ENCODE peak calls at places on chromosomes 2 and 18, in eight cellular contexts. M is right atrium auricular region, F is ovary, R is mucosa of descending colon, S is stomach, K is IMR-90, X is sigmoid colon, J is AG04449. B is an unnamed sample.
A peak's percentile ranks its signal among the peaks of the same experiment; 100 is the strongest.

GRCh38 chr2:125455110-125455509 is 1200.8 kb upstream of the GYPC start:
- DNase-seq in R (no peak), J (no peak), S (no peak), K (peak; percentile 66), F (no peak), X (no peak), M (no peak), B (peak; percentile 18)

GRCh38 chr18:11906926-11907874 is 917 bp downstream of the MPPE1 start:
- DNase-seq in K (no peak), R (no peak), S (no peak), X (no peak), J (no peak), F (no peak), M (no peak), B (no peak)

GRCh38 chr2:158779621-158780020 is 15.5 kb upstream of the DAPL1 start:
- DNase-seq in M (no peak), F (no peak), S (no peak), K (no peak), R (no peak), J (no peak), X (no peak), B (no peak)

GRCh38 chr18:72013512-72013911 is 530.6 kb downstream of the CBLN2 start:
- DNase-seq in X (no peak), S (no peak), R (no peak), K (no peak), J (no peak), F (no peak), M (no peak), B (no peak)

GRCh38 chr2:40797115-40797514 is 345.2 kb upstream of the SLC8A1 start:
- DNase-seq in J (no peak), R (no peak), F (no peak), X (no peak), S (no peak), M (no peak), K (peak; percentile 38), B (peak; percentile 48)

GRCh38 chr2:133718688-133719201 is 150.5 kb upstream of the NCKAP5 start:
- DNase-seq in F (no peak), M (peak; percentile 64), X (no peak), S (no peak), J (peak; percentile 79), K (peak; percentile 88), R (no peak), B (peak; percentile 79)

GRCh38 chr2:25274868-25275574 is 66.7 kb downstream of the DNMT3A start:
- DNase-seq in R (peak; percentile 70), F (peak; percentile 71), M (no peak), S (no peak), K (peak; percentile 52), J (no peak), X (peak; percentile 79), B (no peak)

GRCh38 chr2:208186921-208187320 is 2.9 kb downstream of the C2orf80 start:
- DNase-seq in R (no peak), X (no peak), S (no peak), K (no peak), F (no peak), M (no peak), J (no peak), B (no peak)

GRCh38 chr2:94861308-94862152 is 9.7 kb upstream of the TEKT4 start:
- DNase-seq in R (peak; percentile 43), X (peak; percentile 48), K (no peak), J (no peak), F (no peak), M (no peak), S (no peak), B (no peak)

GRCh38 chr2:29273004-29273703 is 157.9 kb downstream of the CLIP4 start:
- DNase-seq in M (no peak), J (no peak), X (peak; percentile 24), K (no peak), F (no peak), R (no peak), S (no peak), B (no peak)

GRCh38 chr2:9741110-9741509 is 102.2 kb upstream of the TAF1B start:
- DNase-seq in K (no peak), M (no peak), R (no peak), F (no peak), J (no peak), X (no peak), S (no peak), B (no peak)

GRCh38 chr18:63262369-63263335 is 56.9 kb downstream of the BCL2 start:
- DNase-seq in F (no peak), K (no peak), J (no peak), X (peak; percentile 79), R (no peak), M (no peak), S (no peak), B (no peak)

GRCh38 chr2:108240966-108241365 is 1.2 kb downstream of the SULT1C3 start:
- DNase-seq in S (no peak), M (no peak), F (no peak), J (no peak), R (no peak), X (no peak), K (no peak), B (no peak)

GRCh38 chr2:206696910-206697309 is 21.3 kb downstream of the DYTN start:
- DNase-seq in J (no peak), R (no peak), K (no peak), S (no peak), X (no peak), F (no peak), M (no peak), B (no peak)

GRCh38 chr2:39665811-39666488 is at the start of gene TMEM178A:
- DNase-seq in K (no peak), R (no peak), M (no peak), J (no peak), X (no peak), F (peak; percentile 29), S (no peak), B (no peak)

GRCh38 chr2:157184161-157184910 is 73.2 kb upstream of the GALNT5 start:
- DNase-seq in K (peak; percentile 71), S (no peak), R (no peak), F (no peak), J (no peak), X (no peak), M (no peak), B (no peak)

GRCh38 chr2:240560084-240560479 is at the start of gene DUSP28:
- DNase-seq in M (peak; percentile 93), K (peak; percentile 80), F (peak; percentile 93), R (peak; percentile 96), X (peak; percentile 96), S (peak; percentile 95), J (no peak), B (no peak)

GRCh38 chr2:95346738-95347671 is 49.9 kb downstream of the KCNIP3 start:
- DNase-seq in S (peak; percentile 25), X (peak; percentile 69), K (no peak), R (no peak), F (peak; percentile 54), J (no peak), M (no peak), B (no peak)

GRCh38 chr2:12176621-12177020 is 430.2 kb downstream of the LPIN1 start:
- DNase-seq in F (no peak), J (no peak), K (no peak), M (no peak), R (no peak), S (no peak), X (no peak), B (no peak)

GRCh38 chr2:45945182-45945779 is 293.8 kb downstream of the PRKCE start:
- DNase-seq in S (no peak), F (no peak), X (no peak), R (no peak), K (no peak), M (peak; percentile 21), J (no peak), B (no peak)

GRCh38 chr18:34358923-34359322 is 134.2 kb upstream of the NOL4 start:
- DNase-seq in J (no peak), M (no peak), X (no peak), R (no peak), S (no peak), F (no peak), K (no peak), B (no peak)

GRCh38 chr2:64637000-64637628 is 16.6 kb downstream of the SERTAD2 start:
- DNase-seq in R (no peak), K (no peak), X (no peak), S (no peak), F (no peak), M (no peak), J (no peak), B (no peak)

GRCh38 chr2:134122610-134123009 is 131.3 kb upstream of the MGAT5 start:
- DNase-seq in S (no peak), M (no peak), K (no peak), F (no peak), X (no peak), R (no peak), J (no peak), B (no peak)

GRCh38 chr2:22560021-22560420 is 825.0 kb upstream of the KLHL29 start:
- DNase-seq in X (no peak), R (no peak), J (no peak), M (no peak), F (no peak), S (no peak), K (no peak), B (no peak)

GRCh38 chr2:21890041-21890440 is 766.3 kb downstream of the TDRD15 start:
- DNase-seq in R (no peak), J (no peak), S (no peak), F (no peak), X (no peak), K (no peak), M (no peak), B (no peak)

GRCh38 chr2:160062283-160063005 is at the start of gene PLA2R1:
- DNase-seq in X (peak; percentile 82), J (no peak), M (no peak), K (peak; percentile 12), F (peak; percentile 68), S (peak; percentile 34), R (peak; percentile 73), B (no peak)
- H3K4me3 ChIP-seq in X (peak within 1 kb of the TSS; percentile 90), J (peak within 1 kb of the TSS; percentile 67), M (peak within 1 kb of the TSS; percentile 73), K (peak within 1 kb of the TSS; percentile 59), F (peak within 1 kb of the TSS; percentile 88), S (peak within 1 kb of the TSS; percentile 86), R (peak within 1 kb of the TSS; percentile 48), B (peak within 1 kb of the TSS; percentile 79)

GRCh38 chr2:37585982-37586621 is 85.3 kb downstream of the CDC42EP3 start:
- DNase-seq in X (peak; percentile 80), J (peak; percentile 85), F (no peak), K (peak; percentile 93), R (peak; percentile 64), S (peak; percentile 28), M (no peak), B (no peak)
- TF ChIP-seq CTCF in X (no peak), J (no peak), F (no peak), K (no peak), R (no peak), S (no peak), M (no peak), B (no peak)

GRCh38 chr2:174341301-174341994 is 6.7 kb downstream of the SP9 start:
- DNase-seq in J (no peak), F (peak; percentile 90), S (peak; percentile 91), K (peak; percentile 78), X (peak; percentile 91), M (peak; percentile 89), R (peak; percentile 89), B (peak; percentile 40)
- H3K4me3 ChIP-seq in J (peak overlapping the region; percentile 13), F (no peak overlapping the region), S (no peak overlapping the region), K (no peak overlapping the region), X (no peak overlapping the region), M (no peak overlapping the region), R (no peak overlapping the region), B (no peak overlapping the region)

DNA sequence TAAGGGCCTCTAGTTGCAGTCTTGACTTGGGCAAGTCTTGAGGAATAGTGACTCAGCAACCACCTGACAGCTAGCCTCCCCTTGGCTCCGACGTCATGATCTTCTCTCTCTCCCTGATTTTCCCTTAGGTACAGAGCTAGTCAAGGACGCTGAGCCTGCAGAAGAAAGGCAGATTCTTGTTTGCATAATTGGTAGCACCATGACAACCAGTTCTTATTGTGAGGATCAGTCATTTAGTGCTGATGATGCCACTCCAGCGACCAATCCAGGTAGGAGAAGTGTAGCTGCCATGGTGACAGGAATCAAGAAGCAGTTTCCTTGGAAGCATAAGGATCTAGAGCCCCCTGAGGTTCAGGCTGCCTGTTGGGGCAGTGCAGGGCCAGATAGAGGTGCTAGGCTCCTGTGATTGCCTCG is 2.8 kb upstream of the RESP18 start:
- DNase-seq in K (peak; percentile 6), J (no peak), S (no peak), X (no peak), M (peak; percentile 26), R (no peak), F (no peak), B (peak; percentile 25)
- TF ChIP-seq CTCF in K (no peak), J (no peak), S (no peak), X (no peak), M (no peak), R (no peak), F (no peak), B (no peak)

B was measured in epithelial cell of proximal tubule.